ENCODE peak calls at places on chromosomes 16 and 17, in four cellular contexts. V, Y, R and O are unnamed samples.

GRCh38 chr17:40471856-40472732 is 28.8 kb downstream of the IGFBP4 start:
- DNase-seq in V (no peak), Y (no peak), R (no peak), O (no peak)

GRCh38 chr17:48954300-48954755 is 9.7 kb upstream of the SNF8 start:
- DNase-seq in V (peak; percentile 69), Y (peak; percentile 81), R (peak; percentile 43), O (peak; percentile 77)

GRCh38 chr16:80277182-80277581 is 263.6 kb upstream of the DYNLRB2 start:
- DNase-seq in V (no peak), Y (no peak), R (no peak), O (no peak)

GRCh38 chr16:78842950-78843349 is 743.5 kb downstream of the WWOX start:
- DNase-seq in V (no peak), Y (no peak), R (no peak), O (no peak)

GRCh38 chr16:3021449-3022207 is 1.5 kb downstream of the TNFRSF12A start:
- DNase-seq in V (peak; percentile 82), Y (peak; percentile 90), R (peak; percentile 80), O (peak; percentile 93)

GRCh38 chr16:24896439-24896838 is 50.7 kb downstream of the SLC5A11 start:
- DNase-seq in V (no peak), Y (no peak), R (peak; percentile 58), O (no peak)

GRCh38 chr17:59853168-59853918 is 39.4 kb downstream of the TUBD1 start:
- DNase-seq in V (no peak), Y (peak; percentile 100), R (peak; percentile 95), O (peak; percentile 84)

GRCh38 chr16:2783581-2784375 is 3.6 kb downstream of the PRSS33 start:
- DNase-seq in V (no peak), Y (no peak), R (no peak), O (no peak)

GRCh38 chr16:4091638-4092037 is 24.6 kb downstream of the ADCY9 start:
- DNase-seq in V (no peak), Y (no peak), R (no peak), O (no peak)

GRCh38 chr17:58136669-58137279 is 11.4 kb upstream of the OR4D1 start:
- DNase-seq in V (peak; percentile 54), Y (peak; percentile 67), R (peak; percentile 44), O (peak; percentile 28)

GRCh38 chr16:19073344-19073743 is 5.9 kb downstream of the COQ7 start:
- DNase-seq in V (no peak), Y (no peak), R (no peak), O (no peak)

GRCh38 chr16:58414938-58415451 is 22.7 kb downstream of the GINS3 start:
- DNase-seq in V (no peak), Y (no peak), R (no peak), O (no peak)

GRCh38 chr17:30091771-30092170 is 24.8 kb upstream of the NSRP1 start:
- DNase-seq in V (peak; percentile 10), Y (peak; percentile 40), R (no peak), O (no peak)

GRCh38 chr17:15346196-15346595 is 4.8 kb upstream of the TEKT3 start:
- DNase-seq in V (no peak), Y (no peak), R (no peak), O (peak; percentile 39)

GRCh38 chr17:64130559-64131001 is 636 bp upstream of the ERN1 start:
- DNase-seq in V (no peak), Y (peak; percentile 49), R (peak; percentile 31), O (no peak)

GRCh38 chr17:69802045-69802740 is 272.8 kb upstream of the KCNJ16 start:
- DNase-seq in V (no peak), Y (no peak), R (no peak), O (no peak)

GRCh38 chr17:77095461-77095860 is 45.3 kb upstream of the SEC14L1 start:
- DNase-seq in V (no peak), Y (no peak), R (no peak), O (no peak)

GRCh38 chr17:81631482-81631881 is 5.4 kb downstream of the NPLOC4 start:
- DNase-seq in V (no peak), Y (no peak), R (no peak), O (no peak)

GRCh38 chr17:27390540-27390939 is 65.7 kb upstream of the KSR1 start:
- DNase-seq in V (no peak), Y (no peak), R (no peak), O (no peak)

GRCh38 chr16:72552675-72553074 is 380.7 kb upstream of the PMFBP1 start:
- DNase-seq in V (no peak), Y (no peak), R (no peak), O (no peak)

GRCh38 chr16:72551649-72552048 is 379.7 kb upstream of the PMFBP1 start:
- DNase-seq in V (no peak), Y (no peak), R (no peak), O (no peak)

GRCh38 chr16:72558501-72558900 is 386.5 kb upstream of the PMFBP1 start:
- DNase-seq in V (no peak), Y (no peak), R (no peak), O (no peak)

GRCh38 chr16:72549878-72550277 is 377.9 kb upstream of the PMFBP1 start:
- DNase-seq in V (no peak), Y (no peak), R (no peak), O (no peak)

DNA sequence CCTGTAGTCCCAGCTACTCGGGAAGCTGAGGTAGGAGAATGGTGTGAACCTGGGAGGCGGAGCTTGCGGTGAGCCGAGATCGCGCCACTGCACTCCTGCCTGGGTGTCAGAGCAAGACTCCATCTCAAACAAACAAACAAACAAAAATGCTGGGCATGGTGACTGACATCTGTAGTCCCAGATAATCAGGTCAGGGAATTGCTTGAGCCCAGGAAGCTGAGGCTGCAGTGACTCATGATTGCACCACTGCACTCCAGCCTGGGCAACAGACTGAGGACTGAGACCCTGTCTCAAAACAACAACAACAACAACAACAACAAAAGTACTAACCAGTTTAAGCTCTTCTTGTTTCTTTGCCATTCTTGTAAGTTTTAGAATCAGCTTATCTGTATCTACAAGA is 383.0 kb upstream of the PMFBP1 start:
- DNase-seq in V (peak; percentile 4), Y (peak; percentile 21), R (no peak), O (no peak)
- TF ChIP-seq EZH2phosphoT487 in V (no peak), Y (no peak), R (no peak), O (no peak)

GRCh38 chr16:35195173-35195863 is 1735.9 kb downstream of the TP53TG3F start:
- DNase-seq in V (no peak), Y (no peak), R (no peak), O (no peak)

GRCh38 chr16:35198223-35199199 is 1739.1 kb downstream of the TP53TG3F start:
- DNase-seq in V (no peak), Y (no peak), R (no peak), O (no peak)

GRCh38 chr16:35196313-35196712 is 1736.9 kb downstream of the TP53TG3F start:
- DNase-seq in V (no peak), Y (no peak), R (no peak), O (no peak)

GRCh38 chr16:35195864-35196216 is 1736.4 kb downstream of the TP53TG3F start:
- DNase-seq in V (no peak), Y (no peak), R (no peak), O (no peak)

GRCh38 chr16:35197656-35198055 is 1738.2 kb downstream of the TP53TG3F start:
- DNase-seq in V (no peak), Y (no peak), R (no peak), O (no peak)
- H3K9me3 ChIP-seq in V (peaks cover 5% of the 10 kb centered on the region), Y (no peaks in the 10 kb centered on the region), R (peaks cover under 1% of the 10 kb centered on the region), O (no peaks in the 10 kb centered on the region)

GRCh38 chr16:85856054-85856453 is 42.9 kb upstream of the IRF8 start:
- DNase-seq in V (no peak), Y (no peak), R (no peak), O (no peak)
- TF ChIP-seq CTCF in V (no peak), Y (no peak), R (no peak), O (no peak)

DNA sequence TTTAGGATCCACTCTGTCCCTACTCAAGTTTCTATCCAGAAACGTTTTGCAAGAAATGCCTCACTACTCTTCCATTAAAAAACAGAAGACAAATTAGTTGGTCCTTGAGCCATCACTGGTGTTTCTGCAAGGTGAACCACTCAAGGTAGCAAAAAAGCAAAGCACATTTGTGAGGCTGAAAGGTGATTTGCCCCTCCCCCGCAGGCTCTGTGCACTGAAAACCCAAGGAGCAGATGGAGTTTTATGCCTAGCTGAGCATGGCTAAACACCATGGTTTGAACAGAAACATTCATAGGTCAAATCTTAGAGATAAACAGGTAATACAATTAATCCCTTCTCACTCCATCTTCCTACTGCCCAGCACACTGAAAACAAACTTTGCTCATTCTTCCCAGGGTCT is 538.2 kb upstream of the CDH5 start:
- DNase-seq in V (no peak), Y (no peak), R (no peak), O (no peak)
- TF ChIP-seq EZH2phosphoT487 in V (no peak), Y (no peak), R (no peak), O (no peak)